ENCODE peak calls at places on chromosomes 7 and 10, in six cellular contexts. K, D, B, W, P and U are unnamed samples.
A peak's percentile ranks its signal among the peaks of the same experiment; 100 is the strongest.

GRCh38 chr10:5570979-5571810 is 46.4 kb downstream of the CALML3 start:
- DNase-seq in K (no peak), D (peak; percentile 35), B (no peak), W (no peak), P (no peak), U (no peak)

GRCh38 chr10:60140681-60141632 is 234.6 kb upstream of the CCDC6 start:
- DNase-seq in K (peak; percentile 95), D (peak; percentile 59), B (peak; percentile 58), W (no peak), P (peak; percentile 22), U (no peak)

GRCh38 chr10:77320852-77321496 is 316.6 kb downstream of the KCNMA1 start:
- DNase-seq in K (no peak), D (no peak), B (peak; percentile 93), W (no peak), P (peak; percentile 78), U (peak; percentile 93)

GRCh38 chr10:6119423-6119822 is 30.6 kb downstream of the RBM17 start:
- DNase-seq in K (no peak), D (no peak), B (no peak), W (no peak), P (no peak), U (peak; percentile 22)

GRCh38 chr10:103442031-103442461 is 10.1 kb downstream of the CALHM2 start:
- DNase-seq in K (no peak), D (peak; percentile 66), B (peak; percentile 31), W (no peak), P (peak; percentile 75), U (peak; percentile 13)

GRCh38 chr10:938954-939678 is 7.6 kb upstream of the LARP4B start:
- DNase-seq in K (no peak), D (no peak), B (no peak), W (no peak), P (peak; percentile 25), U (peak; percentile 28)

GRCh38 chr7:140448781-140449180 is 30.5 kb downstream of the MKRN1 start:
- DNase-seq in K (peak; percentile 55), D (no peak), B (no peak), W (no peak), P (no peak), U (no peak)

GRCh38 chr7:138089080-138089901 is 13.0 kb downstream of the AKR1D1 start:
- DNase-seq in K (no peak), D (no peak), B (peak; percentile 11), W (peak; percentile 33), P (peak; percentile 2), U (no peak)

GRCh38 chr10:122142652-122143237 is 128.4 kb upstream of the BTBD16 start:
- DNase-seq in K (peak; percentile 82), D (peak; percentile 75), B (no peak), W (peak; percentile 49), P (no peak), U (peak; percentile 50)

GRCh38 chr7:42763137-42763551 is 148.7 kb downstream of the C7orf25 start:
- DNase-seq in K (no peak), D (no peak), B (no peak), W (no peak), P (no peak), U (no peak)

GRCh38 chr10:97765201-97765600 is 6.6 kb downstream of the SFRP5 start:
- DNase-seq in K (no peak), D (no peak), B (no peak), W (no peak), P (no peak), U (no peak)

GRCh38 chr10:36254191-36254590 is 612.1 kb upstream of the FZD8 start:
- DNase-seq in K (no peak), D (peak; percentile 72), B (peak; percentile 25), W (no peak), P (peak; percentile 58), U (no peak)

GRCh38 chr10:64396105-64396504 is 874.9 kb downstream of the REEP3 start:
- DNase-seq in K (peak; percentile 48), D (no peak), B (peak; percentile 64), W (no peak), P (peak; percentile 1), U (no peak)

GRCh38 chr7:115066050-115066449 is 144.2 kb downstream of the MDFIC start:
- DNase-seq in K (no peak), D (peak; percentile 38), B (no peak), W (no peak), P (no peak), U (no peak)

GRCh38 chr7:74069790-74070618 is 13.6 kb upstream of the LIMK1 start:
- DNase-seq in K (no peak), D (peak; percentile 43), B (no peak), W (no peak), P (no peak), U (no peak)

GRCh38 chr10:73262105-73262730 is 9.8 kb upstream of the MRPS16 start:
- DNase-seq in K (no peak), D (no peak), B (peak; percentile 91), W (peak; percentile 68), P (peak; percentile 91), U (peak; percentile 62)

GRCh38 chr7:121002755-121003114 is 14.2 kb downstream of the CPED1 start:
- DNase-seq in K (no peak), D (no peak), B (peak; percentile 85), W (no peak), P (peak; percentile 65), U (no peak)

GRCh38 chr10:131774618-131775443 is 126.0 kb upstream of the PPP2R2D start:
- DNase-seq in K (no peak), D (no peak), B (no peak), W (no peak), P (no peak), U (no peak)

GRCh38 chr10:17356820-17357219 is 97.6 kb downstream of the ST8SIA6 start:
- DNase-seq in K (no peak), D (no peak), B (no peak), W (no peak), P (no peak), U (no peak)

GRCh38 chr7:151086802-151087246 is 549 bp downstream of the AGAP3 start:
- DNase-seq in K (peak; percentile 60), D (no peak), B (peak; percentile 37), W (no peak), P (no peak), U (peak; percentile 30)

DNA sequence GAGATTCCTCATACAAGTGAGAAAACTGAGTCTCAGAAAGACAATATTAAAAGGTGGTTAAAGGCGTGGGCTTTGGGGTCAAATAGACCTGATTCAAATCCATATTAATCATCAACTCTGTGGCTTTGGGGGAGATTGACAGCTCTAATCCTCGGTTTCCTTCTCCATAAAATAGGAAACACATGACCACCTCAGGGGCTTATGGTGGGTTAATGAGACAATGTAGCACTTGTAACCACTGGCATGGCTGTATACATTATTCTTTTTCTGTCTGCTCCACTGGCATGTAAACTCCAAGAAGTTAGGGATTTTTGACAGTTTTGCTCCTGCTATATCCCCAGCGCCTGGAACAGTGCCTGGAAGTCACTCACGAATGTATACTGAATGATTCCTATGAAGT is 120.8 kb upstream of the GAD2 start:
- DNase-seq in K (no peak), D (no peak), B (no peak), W (no peak), P (no peak), U (no peak)
- H3K4me3 ChIP-seq in K (no peak overlapping the region), D (no peak overlapping the region), B (no peak overlapping the region), W (no peak overlapping the region), P (no peak overlapping the region), U (no peak overlapping the region)

GRCh38 chr10:61863981-61864380 is 37.5 kb upstream of the ARID5B start:
- DNase-seq in K (no peak), D (no peak), B (no peak), W (no peak), P (no peak), U (no peak)
- TF ChIP-seq CTCF in K (no peak), D (no peak), B (no peak), W (no peak), P (no peak), U (no peak)

GRCh38 chr10:124086787-124087671 is 6.4 kb downstream of the CHST15 start:
- DNase-seq in K (no peak), D (no peak), B (no peak), W (no peak), P (no peak), U (no peak)

GRCh38 chr10:124090630-124091209 is 2.7 kb downstream of the CHST15 start:
- DNase-seq in K (no peak), D (no peak), B (no peak), W (no peak), P (no peak), U (no peak)

GRCh38 chr10:124087672-124088634 is 5.4 kb downstream of the CHST15 start:
- DNase-seq in K (no peak), D (no peak), B (no peak), W (no peak), P (no peak), U (no peak)

GRCh38 chr10:124089859-124090258 is 3.5 kb downstream of the CHST15 start:
- DNase-seq in K (no peak), D (no peak), B (no peak), W (no peak), P (no peak), U (no peak)

GRCh38 chr10:124088944-124089343 is 4.5 kb downstream of the CHST15 start:
- DNase-seq in K (no peak), D (no peak), B (no peak), W (no peak), P (no peak), U (no peak)
- H3K4me3 ChIP-seq in K (no peak overlapping the region), D (no peak overlapping the region), B (no peak overlapping the region), W (no peak overlapping the region), P (no peak overlapping the region), U (no peak overlapping the region)

GRCh38 chr10:48764486-48764885 is 79.8 kb downstream of the WDFY4 start:
- DNase-seq in K (no peak), D (no peak), B (no peak), W (no peak), P (no peak), U (no peak)
- TF ChIP-seq CTCF in K (no peak), D (no peak), B (no peak), W (no peak), P (no peak), U (no peak)

GRCh38 chr7:98880485-98880884 is 2.2 kb downstream of the TRRAP start:
- DNase-seq in K (no peak), D (no peak), B (no peak), W (no peak), P (no peak), U (no peak)
- H3K4me3 ChIP-seq in K (no peak overlapping the region), D (peak overlapping the region; percentile 82), B (no peak overlapping the region), W (no peak overlapping the region), P (no peak overlapping the region), U (no peak overlapping the region)

GRCh38 chr10:113326160-113327111 is 226.4 kb upstream of the HABP2 start:
- DNase-seq in K (peak; percentile 43), D (peak; percentile 68), B (peak; percentile 67), W (peak; percentile 93), P (peak; percentile 81), U (peak; percentile 88)
- TF ChIP-seq CTCF in K (peak; percentile 33), D (peak; percentile 6), B (peak; percentile 19), W (peak; percentile 8), P (peak; percentile 53), U (peak; percentile 25)